ENCODE peak calls at places on chromosomes 3 and 15, in six cellular contexts. One of them, this sample, is unnamed.
A peak's percentile ranks its signal among the peaks of the same experiment; 100 is the strongest.

GRCh38 chr3:74447221-74447620 is 167.2 kb downstream of the CNTN3 start:
- DNase-seq in hepatocyte: no peak
- DNase-seq in activated naive CD4-positive, alpha-beta T cell: no peak
- DNase-seq in Right ventricle myocardium superior: no peak
- DNase-seq in lower lobe of right lung: no peak
- DNase-seq in left cardiac atrium: no peak
- DNase-seq in this sample: no peak

GRCh38 chr15:58957101-58957973 is 23.9 kb upstream of the SLTM start:
- DNase-seq in hepatocyte: peak; percentile 68
- DNase-seq in activated naive CD4-positive, alpha-beta T cell: peak; percentile 14
- DNase-seq in Right ventricle myocardium superior: no peak
- DNase-seq in lower lobe of right lung: no peak
- DNase-seq in left cardiac atrium: peak; percentile 29
- DNase-seq in this sample: peak; percentile 59

GRCh38 chr15:88174571-88174970 is 82.0 kb downstream of the NTRK3 start:
- DNase-seq in hepatocyte: no peak
- DNase-seq in activated naive CD4-positive, alpha-beta T cell: no peak
- DNase-seq in Right ventricle myocardium superior: no peak
- DNase-seq in lower lobe of right lung: no peak
- DNase-seq in left cardiac atrium: no peak
- DNase-seq in this sample: no peak

GRCh38 chr3:172515130-172515918 is 7.9 kb downstream of the TNFSF10 start:
- DNase-seq in hepatocyte: no peak
- DNase-seq in activated naive CD4-positive, alpha-beta T cell: no peak
- DNase-seq in Right ventricle myocardium superior: no peak
- DNase-seq in lower lobe of right lung: no peak
- DNase-seq in left cardiac atrium: no peak
- DNase-seq in this sample: no peak

GRCh38 chr3:49022751-49023171 is 840 bp downstream of the NDUFAF3 start:
- DNase-seq in hepatocyte: no peak
- DNase-seq in activated naive CD4-positive, alpha-beta T cell: no peak
- DNase-seq in Right ventricle myocardium superior: no peak
- DNase-seq in lower lobe of right lung: peak; percentile 51
- DNase-seq in left cardiac atrium: no peak
- DNase-seq in this sample: no peak

GRCh38 chr3:31035681-31036080 is 141.2 kb upstream of the GADL1 start:
- DNase-seq in hepatocyte: no peak
- DNase-seq in activated naive CD4-positive, alpha-beta T cell: no peak
- DNase-seq in Right ventricle myocardium superior: no peak
- DNase-seq in lower lobe of right lung: no peak
- DNase-seq in left cardiac atrium: no peak
- DNase-seq in this sample: no peak

GRCh38 chr3:128232421-128233180 is 79.3 kb downstream of the EEFSEC start:
- DNase-seq in hepatocyte: no peak
- DNase-seq in activated naive CD4-positive, alpha-beta T cell: no peak
- DNase-seq in Right ventricle myocardium superior: no peak
- DNase-seq in lower lobe of right lung: no peak
- DNase-seq in left cardiac atrium: no peak
- DNase-seq in this sample: no peak

GRCh38 chr15:70048578-70048977 is 49.1 kb downstream of the TLE3 start:
- DNase-seq in hepatocyte: no peak
- DNase-seq in activated naive CD4-positive, alpha-beta T cell: no peak
- DNase-seq in Right ventricle myocardium superior: no peak
- DNase-seq in lower lobe of right lung: peak; percentile 4
- DNase-seq in left cardiac atrium: no peak
- DNase-seq in this sample: no peak

GRCh38 chr3:52082951-52083350 is 26.6 kb upstream of the DUSP7 start:
- DNase-seq in hepatocyte: no peak
- DNase-seq in activated naive CD4-positive, alpha-beta T cell: no peak
- DNase-seq in Right ventricle myocardium superior: peak; percentile 11
- DNase-seq in lower lobe of right lung: no peak
- DNase-seq in left cardiac atrium: no peak
- DNase-seq in this sample: no peak

This sample was measured in GM10248.